ENCODE peak calls at places on chromosomes 5 and 9, in six cellular contexts. T, K, B, X, N and Z are unnamed samples.

GRCh38 chr9:27924502-27924901 is 351.2 kb upstream of the C9orf72 start:
- DNase-seq in T (no peak), K (no peak), B (no peak), X (no peak), N (no peak), Z (no peak)

GRCh38 chr5:1759378-1759970 is 40.2 kb downstream of the MRPL36 start:
- DNase-seq in T (no peak), K (no peak), B (no peak), X (no peak), N (no peak), Z (no peak)

GRCh38 chr5:50807661-50808060 is 141.2 kb downstream of the PARP8 start:
- DNase-seq in T (no peak), K (no peak), B (peak), X (no peak), N (no peak), Z (peak)

GRCh38 chr5:122089096-122089495 is 11.0 kb upstream of the LOX start:
- DNase-seq in T (no peak), K (no peak), B (no peak), X (no peak), N (no peak), Z (no peak)

GRCh38 chr5:74127377-74128338 is 501.7 kb downstream of the ARHGEF28 start:
- DNase-seq in T (peak), K (no peak), B (peak), X (peak), N (peak), Z (no peak)

GRCh38 chr9:9612270-9612669 is 1000.5 kb downstream of the PTPRD start:
- DNase-seq in T (no peak), K (no peak), B (no peak), X (no peak), N (no peak), Z (no peak)

GRCh38 chr5:77774981-77775772 is 962 bp downstream of the TBCA start:
- DNase-seq in T (peak), K (peak), B (no peak), X (no peak), N (no peak), Z (no peak)

GRCh38 chr5:80960531-80961375 is 590 bp downstream of the RASGRF2 start:
- DNase-seq in T (peak), K (no peak), B (peak), X (peak), N (no peak), Z (no peak)

GRCh38 chr9:34546834-34547827 is 24.3 kb upstream of the ENHO start:
- DNase-seq in T (peak), K (peak), B (peak), X (peak), N (peak), Z (no peak)

GRCh38 chr5:6780802-6781391 is 67.7 kb downstream of the TENT4A start:
- DNase-seq in T (peak), K (no peak), B (peak), X (no peak), N (no peak), Z (no peak)

GRCh38 chr9:27524236-27524635 is at the start of gene IFNK:
- DNase-seq in T (no peak), K (no peak), B (no peak), X (no peak), N (no peak), Z (no peak)

GRCh38 chr9:98929866-98930265 is 13.8 kb upstream of the COL15A1 start:
- DNase-seq in T (no peak), K (peak), B (peak), X (peak), N (peak), Z (no peak)

GRCh38 chr5:31692561-31693221 is 53.8 kb downstream of the PDZD2 start:
- DNase-seq in T (no peak), K (no peak), B (no peak), X (no peak), N (peak), Z (no peak)

GRCh38 chr9:4102078-4102477 is 197.8 kb downstream of the GLIS3 start:
- DNase-seq in T (no peak), K (no peak), B (no peak), X (no peak), N (no peak), Z (no peak)

GRCh38 chr5:64649512-64649911 is 40.8 kb upstream of the SHISAL2B start:
- DNase-seq in T (no peak), K (no peak), B (no peak), X (no peak), N (no peak), Z (no peak)

GRCh38 chr5:137344723-137345322 is 154.3 kb downstream of the SPOCK1 start:
- DNase-seq in T (peak), K (peak), B (peak), X (peak), N (peak), Z (peak)

GRCh38 chr9:120904061-120904998 is 22.3 kb downstream of the TRAF1 start:
- DNase-seq in T (no peak), K (no peak), B (no peak), X (no peak), N (peak), Z (no peak)

GRCh38 chr9:137083418-137084004 is 3.3 kb upstream of the MAN1B1 start:
- DNase-seq in T (peak), K (peak), B (peak), X (peak), N (peak), Z (peak)

GRCh38 chr5:169791251-169791650 is 154.2 kb downstream of the DOCK2 start:
- DNase-seq in T (no peak), K (no peak), B (no peak), X (no peak), N (no peak), Z (peak)

GRCh38 chr5:167716376-167716775 is 575.1 kb upstream of the WWC1 start:
- DNase-seq in T (no peak), K (peak), B (no peak), X (no peak), N (no peak), Z (no peak)

GRCh38 chr5:99032234-99033013 is 103.6 kb upstream of the CHD1 start:
- DNase-seq in T (peak), K (peak), B (peak), X (peak), N (peak), Z (no peak)

GRCh38 chr9:5870691-5871090 is 20.0 kb upstream of the MLANA start:
- DNase-seq in T (no peak), K (no peak), B (no peak), X (no peak), N (peak), Z (peak)

GRCh38 chr5:60722416-60722815 is 22.4 kb upstream of the DEPDC1B start:
- DNase-seq in T (no peak), K (no peak), B (no peak), X (no peak), N (no peak), Z (no peak)

GRCh38 chr5:130237721-130238120 is 333.5 kb downstream of the CHSY3 start:
- DNase-seq in T (no peak), K (no peak), B (no peak), X (no peak), N (no peak), Z (no peak)

GRCh38 chr5:130227699-130228098 is 323.4 kb downstream of the CHSY3 start:
- DNase-seq in T (no peak), K (no peak), B (no peak), X (no peak), N (no peak), Z (no peak)

DNA sequence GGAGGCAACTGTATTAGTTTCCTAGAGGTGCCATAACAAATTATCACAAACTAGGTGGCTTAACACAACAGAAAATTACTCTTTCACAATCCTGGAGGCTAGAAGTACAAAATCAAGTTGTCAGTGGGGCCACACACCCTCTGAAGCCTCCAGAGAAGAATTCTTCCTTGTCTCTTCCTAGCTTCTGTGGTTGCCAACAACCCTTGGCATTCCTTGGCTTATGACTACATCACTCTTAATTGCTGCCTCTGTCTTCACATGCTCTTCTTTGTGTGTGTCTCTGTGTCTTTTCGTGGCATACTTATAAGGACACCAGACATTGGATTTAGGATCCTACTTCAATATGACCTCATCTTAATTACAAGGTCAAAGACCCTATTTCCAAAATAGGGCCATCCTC is 327.5 kb downstream of the CHSY3 start:
- DNase-seq in T (no peak), K (no peak), B (no peak), X (no peak), N (no peak), Z (no peak)
- TF ChIP-seq CTCF in T (no peak), K (no peak), B (no peak), X (no peak), N (no peak), Z (no peak)

DNA sequence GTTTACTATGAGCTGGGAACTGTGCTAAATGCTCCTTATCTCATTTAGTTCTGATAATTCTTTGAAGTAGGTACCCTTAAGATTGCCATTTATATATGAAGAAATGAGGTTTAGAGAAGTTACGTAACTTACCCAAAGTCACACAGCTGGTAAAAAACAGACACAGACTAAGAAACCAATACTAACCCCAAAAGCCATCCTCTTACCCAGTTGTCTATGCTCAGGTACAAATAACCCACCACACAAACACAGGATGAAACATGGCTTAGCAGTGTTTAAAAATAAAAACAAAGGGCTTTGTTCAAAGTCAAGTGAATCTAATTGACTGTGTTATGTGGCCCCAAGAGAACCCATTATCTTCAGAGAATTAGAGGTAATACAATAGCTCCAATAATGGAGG is 37.0 kb upstream of the IL7R start:
- DNase-seq in T (no peak), K (no peak), B (no peak), X (no peak), N (no peak), Z (no peak)
- H3K4me3 ChIP-seq in T (no peak), K (no peak), B (no peak), X (no peak), N (no peak), Z (no peak)

DNA sequence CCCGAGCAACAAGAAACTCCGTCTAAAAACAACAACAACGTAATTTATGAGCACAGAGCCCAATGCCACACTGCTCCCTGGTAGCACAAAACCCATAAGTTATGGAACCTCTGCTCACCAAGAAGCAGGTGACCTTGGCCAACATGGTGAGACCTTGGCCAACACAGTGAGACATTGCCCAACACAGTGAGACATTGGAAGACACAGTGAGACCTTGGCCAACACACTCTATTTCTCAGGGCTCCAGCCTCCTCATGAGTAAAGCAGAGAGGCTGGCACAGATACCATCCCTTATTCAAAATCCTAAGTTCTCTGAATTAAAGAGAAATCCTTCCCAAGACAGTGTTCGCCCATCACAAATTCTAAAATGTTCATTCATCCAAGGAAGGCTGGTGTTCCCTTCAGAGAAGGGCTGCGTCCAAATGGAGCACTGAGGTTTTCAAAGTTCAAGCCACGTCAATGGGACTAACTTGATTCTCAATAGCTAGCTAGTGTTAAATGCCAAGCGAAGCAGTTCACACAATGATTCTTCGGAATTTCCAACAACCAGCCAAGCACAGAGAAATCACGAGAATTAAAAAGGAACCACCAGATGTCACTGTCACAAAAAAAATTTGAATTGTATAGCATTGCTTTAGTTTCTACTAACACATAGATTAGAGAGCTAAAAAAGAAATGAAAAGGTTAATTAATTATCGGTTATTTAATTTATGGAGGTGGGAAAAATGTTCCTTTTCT is 29.4 kb downstream of the TTC39B start:
- DNase-seq in T (peak), K (no peak), B (peak), X (no peak), N (no peak), Z (peak)
- TF ChIP-seq CTCF in T (peak), K (peak), B (no peak), X (peak), N (peak), Z (peak)

GRCh38 chr9:18502546-18502945 is 28.6 kb downstream of the ADAMTSL1 start:
- DNase-seq in T (no peak), K (no peak), B (peak), X (no peak), N (no peak), Z (no peak)
- H3K4me3 ChIP-seq in T (no peak), K (no peak), B (no peak), X (no peak), N (no peak), Z (no peak)

GRCh38 chr5:124668353-124669299 is 77.8 kb downstream of the ZNF608 start:
- DNase-seq in T (no peak), K (no peak), B (no peak), X (no peak), N (no peak), Z (no peak)
- TF ChIP-seq CTCF in T (no peak), K (no peak), B (no peak), X (no peak), N (no peak), Z (no peak)

DNA sequence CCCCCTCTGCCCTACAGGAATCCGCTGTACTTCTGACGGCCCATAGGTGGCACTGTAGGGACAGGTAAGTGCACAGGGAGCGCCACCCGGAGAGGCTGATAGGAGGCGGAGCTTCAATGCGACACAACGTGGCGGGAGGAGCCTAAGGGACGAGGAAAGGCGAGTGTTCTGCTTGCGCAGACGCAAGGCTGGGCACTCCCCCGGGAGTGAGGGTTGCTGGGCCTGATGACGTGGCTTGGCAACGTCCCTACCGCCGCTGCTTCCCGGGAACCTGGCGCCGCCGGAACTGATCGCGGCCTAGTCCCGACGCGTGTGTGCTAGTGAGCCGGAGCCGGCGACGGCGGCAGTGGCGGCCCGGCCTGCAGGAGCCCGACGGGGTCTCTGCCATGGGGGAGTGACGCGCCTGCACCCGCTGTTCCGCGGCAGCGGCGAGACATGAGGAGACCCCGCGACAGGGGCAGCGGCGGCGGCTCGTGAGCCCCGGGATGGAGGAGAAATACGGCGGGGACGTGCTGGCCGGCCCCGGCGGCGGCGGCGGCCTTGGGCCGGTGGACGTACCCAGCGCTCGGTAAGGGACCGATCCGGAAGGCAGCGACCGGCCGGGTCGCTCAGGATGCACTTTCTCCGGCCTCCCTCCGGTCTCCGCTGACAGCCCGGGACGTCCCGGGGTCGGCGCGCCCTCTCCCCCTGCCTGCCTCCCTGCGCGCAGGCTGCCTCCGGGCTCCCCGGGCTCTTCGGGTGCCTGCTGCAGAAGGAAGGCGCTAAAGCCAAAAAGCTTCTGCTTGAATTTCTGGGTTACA is at the start of gene SLC30A5:
- DNase-seq in T (peak), K (peak), B (peak), X (peak), N (peak), Z (peak)
- H3K4me3 ChIP-seq in T (peak), K (peak), B (peak), X (peak), N (peak), Z (peak)